ENCODE peak calls at places on chromosome X, in four cellular contexts. H, Y, O and M are unnamed samples.

GRCh38 chrX:153476628-153477027 is 6.3 kb upstream of the HAUS7 start:
- DNase-seq in H (no peak), Y (no peak), O (no peak), M (no peak)

GRCh38 chrX:47091149-47091775 is 13.0 kb downstream of the RGN start:
- DNase-seq in H (no peak), Y (no peak), O (no peak), M (no peak)

GRCh38 chrX:12554206-12554605 is 237.0 kb upstream of the PRPS2 start:
- DNase-seq in H (no peak), Y (no peak), O (no peak), M (no peak)

GRCh38 chrX:26922278-26922677 is 540.9 kb downstream of the PPP4R3C start:
- DNase-seq in H (no peak), Y (no peak), O (no peak), M (no peak)

GRCh38 chrX:17590892-17591740 is 146.2 kb upstream of the SCML1 start:
- DNase-seq in H (peak), Y (peak), O (peak), M (no peak)

GRCh38 chrX:71178908-71179307 is 34.3 kb downstream of the NLGN3 start:
- DNase-seq in H (peak), Y (peak), O (peak), M (no peak)

GRCh38 chrX:120137439-120137838 is 21.0 kb upstream of the RHOXF2 start:
- DNase-seq in H (no peak), Y (no peak), O (no peak), M (no peak)

GRCh38 chrX:74343970-74344622 is 40.1 kb downstream of the ZCCHC13 start:
- DNase-seq in H (peak), Y (no peak), O (peak), M (no peak)

GRCh38 chrX:149829751-149830191 is 48.0 kb downstream of the MAGEA9 start:
- DNase-seq in H (no peak), Y (no peak), O (peak), M (peak)

GRCh38 chrX:150303386-150304097 is 59.6 kb upstream of the MAMLD1 start:
- DNase-seq in H (no peak), Y (no peak), O (no peak), M (no peak)

GRCh38 chrX:24200133-24200532 is 50.6 kb downstream of the ZFX start:
- DNase-seq in H (no peak), Y (no peak), O (no peak), M (no peak)
- H3K27ac ChIP-seq in H (no peak), Y (no peak), O (no peak), M (no peak)

GRCh38 chrX:39039890-39040289 is 238.6 kb downstream of the MID1IP1 start:
- DNase-seq in H (no peak), Y (no peak), O (no peak), M (no peak)
- H3K27ac ChIP-seq in H (no peak), Y (no peak), O (no peak), M (no peak)

GRCh38 chrX:13938053-13938765 is 91.5 kb downstream of the GEMIN8 start:
- DNase-seq in H (no peak), Y (peak), O (no peak), M (no peak)
- H3K27ac ChIP-seq in H (no peak), Y (no peak), O (no peak), M (no peak)

GRCh38 chrX:131854586-131854985 is 168.5 kb upstream of the STK26 start:
- DNase-seq in H (no peak), Y (no peak), O (no peak), M (no peak)

GRCh38 chrX:131853440-131853839 is 169.7 kb upstream of the STK26 start:
- DNase-seq in H (no peak), Y (no peak), O (no peak), M (no peak)
- H3K27ac ChIP-seq in H (no peak), Y (no peak), O (no peak), M (no peak)

DNA sequence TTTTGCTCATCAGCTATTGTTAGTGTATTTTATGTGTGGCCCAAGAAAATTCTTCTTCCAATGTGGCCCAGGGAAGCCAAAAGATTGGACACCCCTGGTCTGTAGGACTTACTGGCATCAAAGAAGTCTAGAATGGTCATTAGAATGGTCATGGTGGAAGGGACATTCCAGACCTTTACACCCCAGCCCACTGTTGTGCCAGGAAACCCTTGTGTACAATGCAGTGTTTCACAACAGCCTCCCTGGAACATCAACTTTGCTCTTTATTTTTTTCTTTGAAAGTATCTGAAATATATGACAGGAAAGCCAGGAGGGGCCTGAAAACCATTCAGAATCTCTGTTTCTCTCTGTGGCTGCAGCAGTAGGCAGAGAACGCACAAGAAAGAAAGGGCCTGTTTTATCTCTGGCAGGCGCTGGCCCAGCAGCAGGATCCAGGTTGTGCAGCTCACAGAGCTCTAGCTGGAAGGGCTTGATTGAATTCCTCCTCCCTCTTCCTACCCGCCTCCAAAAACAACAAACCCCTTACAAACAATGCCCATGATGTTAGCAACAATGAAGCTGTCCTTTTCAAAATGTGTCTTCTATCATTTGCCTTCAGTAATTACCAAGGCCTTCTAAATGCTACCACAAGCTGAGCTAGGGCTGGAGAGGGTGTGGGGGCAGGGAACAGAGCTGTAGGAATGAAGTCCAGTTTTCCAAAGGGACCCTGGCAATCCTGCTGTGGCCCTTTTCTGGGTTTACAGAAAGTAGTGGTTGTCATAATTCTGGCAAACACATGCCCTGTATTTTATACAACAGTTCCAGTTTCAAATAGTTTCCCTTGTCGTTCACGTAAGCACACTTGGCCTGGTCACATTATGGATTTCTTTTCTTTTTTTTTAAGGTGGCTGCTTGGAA is 32.3 kb upstream of the TFDP3 start:
- DNase-seq in H (no peak), Y (no peak), O (no peak), M (no peak)
- H3K27ac ChIP-seq in H (no peak), Y (peak), O (no peak), M (no peak)

DNA sequence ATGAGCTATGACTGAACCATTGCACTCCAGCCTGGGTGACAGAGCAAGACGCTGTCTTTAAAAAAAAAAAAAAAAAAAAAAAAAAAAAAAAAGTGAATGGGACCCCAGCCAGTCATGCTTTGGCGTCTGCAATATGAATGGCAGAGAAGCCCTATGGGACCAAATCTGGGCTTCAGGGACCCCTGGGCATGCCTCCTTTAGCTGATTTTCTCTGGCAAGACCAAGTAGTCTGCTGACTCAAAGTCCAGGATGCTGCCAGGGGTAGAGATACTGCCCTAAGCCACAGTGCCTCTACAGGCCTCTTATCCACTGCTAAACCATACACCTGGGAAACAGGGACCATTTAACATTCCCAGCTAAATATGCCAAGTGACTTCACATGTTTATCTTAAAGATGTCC is 6.0 kb downstream of the RPS4X start:
- DNase-seq in H (no peak), Y (no peak), O (no peak), M (no peak)
- H3K27ac ChIP-seq in H (no peak), Y (no peak), O (no peak), M (no peak)

DNA sequence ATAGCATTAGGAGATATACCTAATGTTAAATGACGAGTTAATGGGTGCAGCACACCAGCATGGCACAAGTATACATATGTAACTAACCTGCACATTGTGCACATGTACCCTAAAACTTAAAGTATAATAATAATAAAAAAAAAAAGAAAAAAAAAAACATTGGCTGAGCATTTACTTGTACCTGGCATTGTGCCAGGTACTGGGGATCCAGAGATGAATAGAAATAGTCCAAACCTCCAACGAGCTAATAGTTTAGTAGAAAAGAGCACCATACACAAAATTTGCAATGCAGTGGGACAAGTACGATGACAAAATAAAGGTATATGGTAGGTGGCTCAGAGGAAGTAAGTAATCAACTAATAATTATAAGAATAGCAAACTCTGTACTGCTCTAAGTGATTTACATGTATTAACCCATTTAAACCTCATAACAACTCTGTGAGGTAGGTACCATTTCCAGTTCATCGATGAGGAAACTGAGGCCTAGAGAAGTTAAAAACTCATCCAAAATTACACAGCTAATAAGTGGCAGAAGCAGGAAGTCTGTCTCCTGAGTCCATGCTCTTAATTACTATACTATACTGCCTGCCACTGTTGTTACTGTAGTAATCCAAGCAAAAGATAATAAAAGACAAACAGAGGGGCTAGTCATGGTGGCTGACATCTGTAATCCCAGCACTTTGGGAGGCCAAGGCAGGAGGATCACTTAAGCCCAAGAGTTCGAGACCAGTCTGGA is 319.3 kb downstream of the OPHN1 start:
- DNase-seq in H (no peak), Y (no peak), O (no peak), M (no peak)
- H3K27ac ChIP-seq in H (no peak), Y (no peak), O (no peak), M (no peak)

DNA sequence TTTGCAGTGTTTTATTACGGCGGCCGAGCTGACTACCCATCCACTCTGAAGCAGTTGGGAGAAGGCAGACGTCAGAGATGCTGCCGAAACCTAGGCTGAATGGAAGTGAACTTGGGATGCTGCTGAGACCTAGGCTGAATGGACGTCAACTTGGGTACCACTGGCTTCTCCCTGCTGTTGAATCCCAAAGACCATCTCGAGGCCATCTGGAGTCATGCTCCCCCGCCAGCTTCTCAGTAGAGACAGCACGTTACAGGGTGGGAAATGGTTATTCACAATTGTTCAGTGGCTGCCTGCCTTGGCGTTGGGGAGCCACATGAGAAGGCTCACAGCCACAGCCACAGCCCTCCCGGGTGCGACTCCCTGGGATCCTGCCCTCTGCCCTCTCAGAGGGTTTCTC is 40.9 kb downstream of the P2RY8 start:
- DNase-seq in H (no peak), Y (no peak), O (no peak), M (no peak)
- H3K27ac ChIP-seq in H (no peak), Y (no peak), O (no peak), M (no peak)